ENCODE peak calls at places on chromosomes 4 and X, in six cellular contexts. T is AG10803, B is cardiac muscle cell, I is K562, R is mammary epithelial cell, M is tibial nerve. W is an unnamed sample.

GRCh38 chrX:106467422-106467821 is 144.4 kb upstream of the RADX start:
- DNase-seq in T (no peak), B (no peak), I (no peak), R (no peak), M (no peak), W (no peak)

GRCh38 chr4:113835005-113835404 is 73.5 kb upstream of the CAMK2D start:
- DNase-seq in T (peak; percentile 49), B (peak; percentile 47), I (no peak), R (no peak), M (no peak), W (no peak)

GRCh38 chr4:101349346-101350064 is 2.2 kb upstream of the PPP3CA start:
- DNase-seq in T (peak; percentile 30), B (peak; percentile 54), I (no peak), R (peak; percentile 82), M (peak; percentile 49), W (no peak)

GRCh38 chr4:78951862-78952472 is 12.7 kb upstream of the PAQR3 start:
- DNase-seq in T (peak; percentile 48), B (peak; percentile 68), I (peak; percentile 60), R (peak; percentile 23), M (peak; percentile 52), W (no peak)

GRCh38 chrX:153768311-153769157 is 4.5 kb downstream of the PLXNB3 start:
- DNase-seq in T (no peak), B (no peak), I (no peak), R (no peak), M (no peak), W (no peak)

GRCh38 chr4:58138786-58139185 is 1028.6 kb upstream of the IGFBP7 start:
- DNase-seq in T (no peak), B (no peak), I (no peak), R (no peak), M (no peak), W (no peak)

GRCh38 chr4:76208005-76208765 is 5.4 kb downstream of the SCARB2 start:
- DNase-seq in T (peak; percentile 88), B (peak; percentile 94), I (peak; percentile 18), R (peak; percentile 85), M (peak; percentile 81), W (no peak)

GRCh38 chr4:81635128-81635527 is 163.4 kb upstream of the RASGEF1B start:
- DNase-seq in T (no peak), B (no peak), I (no peak), R (no peak), M (no peak), W (no peak)

GRCh38 chr4:6331018-6331417 is 61.4 kb downstream of the WFS1 start:
- DNase-seq in T (peak; percentile 25), B (peak; percentile 27), I (peak; percentile 59), R (no peak), M (no peak), W (no peak)

GRCh38 chr4:108628411-108628810 is 8.0 kb downstream of the RPL34 start:
- DNase-seq in T (peak; percentile 73), B (peak; percentile 11), I (no peak), R (no peak), M (no peak), W (no peak)

DNA sequence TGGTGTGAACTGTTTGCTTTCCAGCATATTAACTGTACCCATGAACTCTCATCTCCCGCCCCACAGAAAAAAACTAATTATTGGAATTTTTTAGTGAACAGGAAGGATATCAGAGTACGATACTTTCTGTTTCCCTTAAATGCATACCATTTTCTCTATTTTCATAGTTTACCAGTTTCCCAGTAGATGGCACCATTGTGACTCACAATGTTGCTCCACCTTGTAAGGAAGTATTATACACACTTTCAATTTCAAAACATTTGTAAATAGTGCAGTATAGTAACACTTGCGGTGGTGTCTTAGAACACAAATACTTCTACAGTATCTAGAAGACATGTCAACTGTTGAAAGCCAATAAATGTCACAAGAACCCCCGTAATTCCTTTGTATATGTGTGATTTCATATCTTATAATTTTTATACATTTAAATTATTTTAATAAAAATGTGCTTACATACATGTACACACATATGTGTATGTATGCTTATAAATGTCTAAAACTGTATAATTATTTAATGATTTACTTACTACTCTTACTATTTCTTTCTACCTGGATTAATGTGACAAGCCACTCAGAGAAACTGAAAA is 167.3 kb downstream of the SLIT2 start:
- DNase-seq in T (peak; percentile 82), B (peak; percentile 84), I (peak; percentile 11), R (peak; percentile 52), M (no peak), W (no peak)
- H3K4me3 ChIP-seq in T (peak overlapping the region; percentile 48), B (no peak overlapping the region), I (no peak overlapping the region), R (peak overlapping the region; percentile 28), M (no peak overlapping the region), W (peak overlapping the region; percentile 39)

GRCh38 chr4:165426331-165426730 is 47.5 kb downstream of the CPE start:
- DNase-seq in T (no peak), B (no peak), I (no peak), R (no peak), M (no peak), W (no peak)
- H3K4me3 ChIP-seq in T (no peak overlapping the region), B (no peak overlapping the region), I (no peak overlapping the region), R (no peak overlapping the region), M (no peak overlapping the region), W (no peak overlapping the region)

GRCh38 chrX:18649498-18649951 is 22.4 kb downstream of the RS1 start:
- DNase-seq in T (no peak), B (no peak), I (no peak), R (no peak), M (no peak), W (no peak)
- H3K4me3 ChIP-seq in T (no peak overlapping the region), B (no peak overlapping the region), I (no peak overlapping the region), R (no peak overlapping the region), M (no peak overlapping the region), W (no peak overlapping the region)

GRCh38 chr4:185805979-185806378 is 6.0 kb downstream of the SORBS2 start:
- DNase-seq in T (no peak), B (no peak), I (no peak), R (no peak), M (no peak), W (no peak)
- H3K4me3 ChIP-seq in T (no peak overlapping the region), B (no peak overlapping the region), I (no peak overlapping the region), R (no peak overlapping the region), M (no peak overlapping the region), W (no peak overlapping the region)

DNA sequence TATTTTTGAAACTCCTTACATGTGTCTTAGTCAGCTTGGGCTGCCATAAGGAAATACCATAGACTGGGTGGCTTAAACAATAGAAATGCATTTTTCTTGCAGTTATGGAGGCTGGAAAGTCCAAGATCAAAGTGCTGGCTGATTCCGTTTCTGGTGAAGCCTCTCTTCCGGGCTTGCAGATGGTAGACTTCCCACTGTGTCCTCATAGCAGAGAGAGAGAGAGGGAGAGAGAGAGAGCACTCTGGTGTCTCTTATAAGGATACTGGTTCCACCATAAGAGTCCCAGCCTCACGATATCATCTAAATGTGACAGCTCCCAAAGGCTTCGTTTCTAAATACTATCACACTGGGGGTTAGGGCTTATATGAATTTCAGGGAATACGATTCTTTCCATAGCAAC is 39.7 kb downstream of the ENPEP start:
- DNase-seq in T (no peak), B (no peak), I (no peak), R (peak; percentile 42), M (no peak), W (no peak)
- H3K4me3 ChIP-seq in T (no peak overlapping the region), B (no peak overlapping the region), I (no peak overlapping the region), R (peak overlapping the region; percentile 47), M (no peak overlapping the region), W (no peak overlapping the region)

GRCh38 chrX:1535241-1536041 is 1.5 kb downstream of the P2RY8 start:
- DNase-seq in T (no peak), B (no peak), I (no peak), R (no peak), M (peak; percentile 64), W (no peak)
- H3K4me3 ChIP-seq in T (no peak overlapping the region), B (no peak overlapping the region), I (no peak overlapping the region), R (no peak overlapping the region), M (no peak overlapping the region), W (no peak overlapping the region)

GRCh38 chrX:107576392-107576791 is 51.9 kb upstream of the PRPS1 start:
- DNase-seq in T (no peak), B (no peak), I (no peak), R (no peak), M (no peak), W (no peak)
- H3K4me3 ChIP-seq in T (no peak overlapping the region), B (no peak overlapping the region), I (no peak overlapping the region), R (no peak overlapping the region), M (no peak overlapping the region), W (no peak overlapping the region)

DNA sequence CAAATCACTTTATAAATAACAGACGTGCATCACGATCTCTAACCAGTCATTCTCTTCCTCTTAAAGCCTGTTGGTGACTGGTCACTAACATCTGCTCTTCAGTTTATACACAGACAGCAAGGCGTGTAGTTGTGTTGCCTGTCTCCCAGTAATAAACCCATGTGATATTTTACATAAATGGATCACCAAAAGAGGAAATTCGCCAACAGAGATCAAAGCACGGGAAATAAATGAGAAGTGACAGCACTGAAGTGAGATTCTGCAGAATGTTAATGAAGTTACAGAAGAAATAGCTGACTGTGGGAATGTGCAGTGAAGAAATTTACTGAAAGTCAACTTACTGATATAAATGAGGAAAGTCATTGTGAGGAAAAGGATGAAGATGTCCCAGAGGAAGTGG is 47.0 kb downstream of the AFF1 start:
- DNase-seq in T (no peak), B (no peak), I (no peak), R (no peak), M (no peak), W (no peak)
- H3K4me3 ChIP-seq in T (no peak overlapping the region), B (no peak overlapping the region), I (no peak overlapping the region), R (no peak overlapping the region), M (no peak overlapping the region), W (no peak overlapping the region)

GRCh38 chr4:1684756-1685603 is 867 bp upstream of the FAM53A start:
- DNase-seq in T (no peak), B (no peak), I (no peak), R (no peak), M (no peak), W (no peak)
- H3K4me3 ChIP-seq in T (peak overlapping the region; percentile 64), B (no peak overlapping the region), I (no peak overlapping the region), R (peak overlapping the region; percentile 65), M (peak overlapping the region; percentile 45), W (peak overlapping the region; percentile 26)

W was measured in epithelial cell of proximal tubule.